ENCODE peak calls at places on chromosomes 4 and X, in five cellular contexts. One of them, this sample, is unnamed.

GRCh38 chr4:40200881-40201797 is 4.3 kb downstream of the RHOH start:
- DNase-seq in astrocyte: peak
- DNase-seq in GM12878: no peak
- DNase-seq in fibroblast of lung: peak
- DNase-seq in K562: no peak
- DNase-seq in this sample: no peak

GRCh38 chrX:150982786-150983525 is at the start of gene HMGB3:
- DNase-seq in fibroblast of lung: peak
- DNase-seq in astrocyte: peak
- DNase-seq in GM12878: peak
- DNase-seq in K562: peak
- DNase-seq in this sample: peak

GRCh38 chr4:173486714-173487392 is 43.2 kb downstream of the HAND2 start:
- DNase-seq in GM12878: no peak
- DNase-seq in K562: no peak
- DNase-seq in fibroblast of lung: no peak
- DNase-seq in astrocyte: peak
- DNase-seq in this sample: no peak

GRCh38 chrX:74065831-74066390 is 238.1 kb upstream of the ZCCHC13 start:
- DNase-seq in fibroblast of lung: no peak
- DNase-seq in K562: no peak
- DNase-seq in GM12878: no peak
- DNase-seq in astrocyte: no peak
- DNase-seq in this sample: no peak

GRCh38 chr4:151691639-151692442 is 69.0 kb downstream of the GATB start:
- DNase-seq in K562: no peak
- DNase-seq in fibroblast of lung: no peak
- DNase-seq in astrocyte: no peak
- DNase-seq in GM12878: no peak
- DNase-seq in this sample: no peak

GRCh38 chr4:77880784-77881183 is 18.2 kb downstream of the MRPL1 start:
- DNase-seq in K562: no peak
- DNase-seq in GM12878: no peak
- DNase-seq in fibroblast of lung: no peak
- DNase-seq in astrocyte: no peak
- DNase-seq in this sample: no peak

GRCh38 chrX:1815456-1816175 is 200.8 kb downstream of the ASMT start:
- DNase-seq in astrocyte: no peak
- DNase-seq in K562: no peak
- DNase-seq in fibroblast of lung: no peak
- DNase-seq in GM12878: no peak
- DNase-seq in this sample: no peak

GRCh38 chr4:111269439-111269838 is 646.6 kb upstream of the PITX2 start:
- DNase-seq in astrocyte: peak
- DNase-seq in K562: no peak
- DNase-seq in GM12878: no peak
- DNase-seq in fibroblast of lung: no peak
- DNase-seq in this sample: no peak

GRCh38 chrX:25600776-25601175 is 537.4 kb upstream of the MAGEB18 start:
- DNase-seq in astrocyte: peak
- DNase-seq in K562: no peak
- DNase-seq in GM12878: no peak
- DNase-seq in fibroblast of lung: peak
- DNase-seq in this sample: no peak

GRCh38 chr4:96649536-96649935 is 809.6 kb downstream of the PDHA2 start:
- DNase-seq in astrocyte: peak
- DNase-seq in K562: no peak
- DNase-seq in fibroblast of lung: no peak
- DNase-seq in GM12878: no peak
- DNase-seq in this sample: peak

GRCh38 chr4:4859010-4859798 is at the start of gene MSX1:
- DNase-seq in astrocyte: peak
- DNase-seq in K562: peak
- DNase-seq in fibroblast of lung: peak
- DNase-seq in GM12878: no peak
- DNase-seq in this sample: peak
- TF ChIP-seq EZH2 in astrocyte: no peak
- TF ChIP-seq EZH2 in K562: no peak
- TF ChIP-seq EZH2 in fibroblast of lung: no peak
- TF ChIP-seq EZH2 in GM12878: no peak
- TF ChIP-seq EZH2 in this sample: no peak

GRCh38 chr4:2241410-2242353 is at the start of the genes HAUS3 and POLN:
- DNase-seq in astrocyte: peak
- DNase-seq in K562: peak
- DNase-seq in GM12878: peak
- DNase-seq in fibroblast of lung: peak
- DNase-seq in this sample: peak
- TF ChIP-seq EZH2 in astrocyte: no peak
- TF ChIP-seq EZH2 in K562: no peak
- TF ChIP-seq EZH2 in GM12878: no peak
- TF ChIP-seq EZH2 in fibroblast of lung: no peak
- TF ChIP-seq EZH2 in this sample: no peak

DNA sequence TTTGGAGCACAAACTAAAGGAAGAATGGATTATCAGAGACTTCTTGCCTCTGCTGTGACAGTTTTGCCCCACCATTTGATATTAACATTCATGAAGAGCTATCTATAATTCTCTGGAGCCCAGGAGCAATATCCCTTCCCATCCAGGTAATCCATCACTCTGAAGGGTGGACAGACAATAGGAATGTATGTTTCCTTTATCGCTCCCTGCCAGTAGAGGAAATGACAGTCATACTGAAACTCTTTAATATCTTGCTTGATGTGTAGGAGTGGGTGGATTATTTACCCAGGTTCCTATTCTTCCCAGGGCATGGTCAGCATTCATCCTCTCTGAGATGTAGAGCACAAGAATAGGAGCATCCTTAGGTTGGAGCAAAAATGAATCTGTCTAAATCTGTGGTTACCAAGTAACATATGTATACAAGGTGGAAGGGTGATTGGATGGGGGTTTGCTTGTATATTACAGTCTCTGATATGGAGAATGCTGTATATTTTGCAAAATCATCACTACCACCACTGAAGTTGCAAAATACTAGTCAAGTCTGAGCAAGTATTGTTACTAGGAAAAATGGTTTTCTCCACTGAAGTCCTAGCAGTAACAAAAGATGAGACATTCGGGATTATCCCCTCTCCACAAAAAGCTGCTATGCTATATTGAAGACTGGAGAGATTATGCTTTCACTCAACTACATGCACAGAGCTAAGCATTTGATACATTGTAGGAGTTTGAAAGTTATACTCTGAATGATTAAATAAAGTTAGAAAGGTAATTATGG is 151.6 kb downstream of the CBLL2 start:
- DNase-seq in astrocyte: no peak
- DNase-seq in GM12878: no peak
- DNase-seq in K562: no peak
- DNase-seq in fibroblast of lung: no peak
- DNase-seq in this sample: no peak
- TF ChIP-seq EZH2 in astrocyte: no peak
- TF ChIP-seq EZH2 in GM12878: no peak
- TF ChIP-seq EZH2 in K562: no peak
- TF ChIP-seq EZH2 in fibroblast of lung: no peak
- TF ChIP-seq EZH2 in this sample: no peak

DNA sequence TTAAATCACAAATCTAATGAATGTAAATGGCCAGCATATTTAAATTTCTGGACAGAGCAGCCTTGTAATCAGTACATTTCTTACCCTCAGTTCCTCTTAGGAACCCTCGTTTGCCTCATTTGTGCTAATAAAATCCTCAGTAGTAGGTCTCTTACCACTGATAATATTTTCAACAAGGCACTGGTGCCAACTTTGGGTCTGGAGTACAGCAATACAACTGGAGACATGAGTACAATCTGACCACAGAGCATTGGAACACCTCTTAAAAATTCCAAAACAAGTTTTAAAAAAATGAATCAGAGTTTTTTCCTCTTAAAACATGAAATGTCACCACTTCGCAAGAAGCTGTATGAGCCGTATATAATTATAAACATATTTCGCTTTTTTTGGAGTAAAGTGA is 211.1 kb downstream of the CPEB2 start:
- DNase-seq in fibroblast of lung: no peak
- DNase-seq in GM12878: no peak
- DNase-seq in K562: no peak
- DNase-seq in astrocyte: no peak
- DNase-seq in this sample: no peak
- TF ChIP-seq EZH2 in fibroblast of lung: no peak
- TF ChIP-seq EZH2 in GM12878: no peak
- TF ChIP-seq EZH2 in K562: no peak
- TF ChIP-seq EZH2 in astrocyte: no peak
- TF ChIP-seq EZH2 in this sample: no peak